ENCODE peak calls at places on chromosomes 3 and 15, in ten cellular contexts. Z, T, P, H, J, V, U, A, E and K are unnamed samples.

GRCh38 chr3:195087321-195087720 is 183.6 kb downstream of the XXYLT1 start:
- DNase-seq in Z (no peak), T (no peak), E (no peak), V (no peak), J (no peak), H (peak), P (no peak), U (no peak), A (no peak), K (no peak)

GRCh38 chr3:187256217-187256616 is 35.3 kb downstream of the MASP1 start:
- DNase-seq in T (no peak), V (no peak), U (no peak), E (no peak), A (no peak), Z (no peak), J (no peak), H (no peak), P (no peak), K (no peak)

GRCh38 chr3:138945646-138946553 is 1.0 kb downstream of the FOXL2 start:
- DNase-seq in J (no peak), E (peak), Z (no peak), T (no peak), H (peak), A (no peak), V (no peak), P (no peak), U (no peak), K (peak)

GRCh38 chr3:42071720-42072582 is 19.2 kb upstream of the TRAK1 start:
- DNase-seq in Z (peak), E (peak), A (peak), J (peak), V (peak), T (no peak), U (peak), H (no peak), P (no peak), K (peak)

GRCh38 chr3:14227866-14228265 is 49.2 kb downstream of the LSM3 start:
- DNase-seq in A (no peak), Z (no peak), E (peak), P (no peak), H (no peak), J (no peak), T (no peak), V (no peak), U (no peak), K (no peak)

GRCh38 chr3:35793668-35794067 is 154.3 kb downstream of the ARPP21 start:
- DNase-seq in V (no peak), Z (no peak), H (no peak), U (no peak), P (no peak), T (no peak), E (no peak), A (no peak), J (no peak), K (no peak)

GRCh38 chr3:152365766-152366593 is 97.3 kb downstream of the MBNL1 start:
- DNase-seq in H (no peak), T (no peak), A (no peak), E (no peak), V (no peak), Z (no peak), U (no peak), J (no peak), P (no peak), K (no peak)

GRCh38 chr3:66593978-66594377 is 93.2 kb upstream of the LRIG1 start:
- DNase-seq in V (no peak), Z (no peak), U (no peak), J (no peak), T (no peak), H (no peak), P (no peak), A (peak), E (peak), K (no peak)

GRCh38 chr15:73904026-73904815 is 22.0 kb upstream of the LOXL1 start:
- DNase-seq in H (no peak), J (no peak), U (no peak), A (no peak), V (no peak), T (no peak), Z (no peak), P (no peak), E (no peak), K (no peak)

GRCh38 chr3:33665294-33665693 is 52.8 kb downstream of the CLASP2 start:
- DNase-seq in E (no peak), J (no peak), H (no peak), A (no peak), T (no peak), U (no peak), V (no peak), P (no peak), Z (no peak), K (no peak)

GRCh38 chr15:73686781-73687256 is 2.6 kb downstream of the CD276 start:
- DNase-seq in E (peak), P (no peak), T (no peak), U (peak), J (no peak), A (no peak), Z (no peak), V (no peak), H (no peak), K (no peak)

GRCh38 chr3:151871639-151872468 is 1.6 kb upstream of the SUCNR1 start:
- DNase-seq in U (no peak), H (no peak), A (no peak), E (no peak), V (no peak), Z (no peak), P (no peak), J (peak), T (no peak), K (peak)

GRCh38 chr15:62404194-62404985 is 239.3 kb upstream of the C2CD4B start:
- DNase-seq in A (no peak), V (no peak), P (no peak), Z (no peak), E (no peak), U (no peak), T (no peak), J (no peak), H (no peak), K (no peak)

GRCh38 chr3:16476636-16477035 is 36.9 kb downstream of the RFTN1 start:
- DNase-seq in E (peak), T (no peak), A (peak), P (no peak), V (no peak), Z (no peak), J (no peak), U (no peak), H (no peak), K (no peak)

GRCh38 chr15:43048935-43049334 is 56.9 kb downstream of the UBR1 start:
- DNase-seq in Z (no peak), H (no peak), V (no peak), T (no peak), E (no peak), U (no peak), A (no peak), P (no peak), J (no peak), K (no peak)

GRCh38 chr3:71977525-71977924 is 192.6 kb upstream of the PROK2 start:
- DNase-seq in A (no peak), T (no peak), Z (no peak), V (no peak), P (no peak), H (no peak), U (no peak), J (no peak), E (no peak), K (no peak)

GRCh38 chr3:197516517-197516889 is 39.3 kb downstream of the BDH1 start:
- DNase-seq in J (no peak), V (no peak), T (no peak), P (peak), E (peak), U (no peak), A (peak), Z (no peak), H (no peak), K (no peak)

GRCh38 chr15:77508541-77509505 is 88.1 kb downstream of the HMG20A start:
- DNase-seq in Z (peak), V (no peak), U (peak), P (no peak), J (peak), A (no peak), H (no peak), E (no peak), T (no peak), K (peak)